ENCODE peak calls at places on chromosomes 16 and 17, in four cellular contexts. J is heart right ventricle, G is left ventricle myocardium inferior, H is esophagus squamous epithelium. X is an unnamed sample.

GRCh38 chr16:65032397-65032796 is 89.5 kb downstream of the CDH11 start:
- DNase-seq in J (no peak), G (no peak), H (no peak), X (no peak)

GRCh38 chr17:50177983-50178834 is 12.4 kb downstream of the SGCA start:
- DNase-seq in J (peak), G (peak), H (no peak), X (no peak)

GRCh38 chr17:64084086-64084939 is 45.6 kb downstream of the ERN1 start:
- DNase-seq in J (no peak), G (no peak), H (no peak), X (no peak)

GRCh38 chr17:17545031-17545820 is 46.3 kb downstream of the PEMT start:
- DNase-seq in J (peak), G (no peak), H (no peak), X (no peak)

GRCh38 chr16:10940501-10941079 is 1.7 kb downstream of the DEXI start:
- DNase-seq in J (no peak), G (no peak), H (no peak), X (no peak)

GRCh38 chr16:27235055-27235937 is 32.0 kb downstream of the KDM8 start:
- DNase-seq in J (peak), G (peak), H (peak), X (no peak)

GRCh38 chr16:85210423-85211169 is 98.3 kb upstream of the CIBAR2 start:
- DNase-seq in J (peak), G (no peak), H (no peak), X (no peak)

GRCh38 chr17:31581022-31581483 is 189.6 kb downstream of the RAB11FIP4 start:
- DNase-seq in J (peak), G (peak), H (no peak), X (no peak)

GRCh38 chr16:17413508-17413907 is 57.3 kb downstream of the XYLT1 start:
- DNase-seq in J (no peak), G (no peak), H (no peak), X (no peak)

GRCh38 chr17:44318077-44318892 is 6.3 kb downstream of the SLC25A39 start:
- DNase-seq in J (no peak), G (no peak), H (no peak), X (no peak)

GRCh38 chr16:10834130-10834529 is 15.5 kb upstream of the TVP23A start:
- DNase-seq in J (no peak), G (no peak), H (no peak), X (no peak)

GRCh38 chr16:27083861-27084261 is 17.1 kb downstream of the C16orf82 start:
- DNase-seq in J (peak), G (peak), H (no peak), X (no peak)

GRCh38 chr16:67842509-67843342 is 606 bp downstream of the THAP11 start:
- DNase-seq in J (peak), G (peak), H (no peak), X (no peak)

GRCh38 chr17:66386789-66387351 is 84.5 kb downstream of the PRKCA start:
- DNase-seq in J (no peak), G (no peak), H (no peak), X (no peak)

GRCh38 chr16:79327836-79328235 is 272.7 kb downstream of the MAF start:
- DNase-seq in J (no peak), G (no peak), H (no peak), X (no peak)

GRCh38 chr16:55913717-55914116 is 38.5 kb upstream of the CES5A start:
- DNase-seq in J (no peak), G (no peak), H (no peak), X (no peak)

GRCh38 chr17:5587431-5588032 is 3.2 kb upstream of the NLRP1 start:
- DNase-seq in J (no peak), G (no peak), H (no peak), X (peak)

GRCh38 chr17:57405486-57406072 is 149.3 kb downstream of the MSI2 start:
- DNase-seq in J (no peak), G (no peak), H (no peak), X (no peak)

GRCh38 chr17:12631076-12631475 is 34.6 kb upstream of the MYOCD start:
- DNase-seq in J (no peak), G (no peak), H (no peak), X (no peak)

GRCh38 chr16:49654425-49654824 is 201.5 kb downstream of the ZNF423 start:
- DNase-seq in J (no peak), G (no peak), H (no peak), X (no peak)

GRCh38 chr17:81898029-81898866 is 3.8 kb upstream of the NPB start:
- DNase-seq in J (no peak), G (no peak), H (no peak), X (no peak)

GRCh38 chr16:17403156-17403809 is 67.5 kb downstream of the XYLT1 start:
- DNase-seq in J (no peak), G (no peak), H (no peak), X (no peak)

GRCh38 chr17:81713556-81714411 is 1.7 kb downstream of the SLC25A10 start:
- DNase-seq in J (peak), G (no peak), H (no peak), X (no peak)

GRCh38 chr17:58391302-58391984 is 25.9 kb downstream of the RNF43 start:
- DNase-seq in J (no peak), G (no peak), H (no peak), X (no peak)

GRCh38 chr17:37816951-37817350 is 72.1 kb upstream of the HNF1B start:
- DNase-seq in J (no peak), G (no peak), H (no peak), X (no peak)
- TF ChIP-seq CTCF in J (no peak), G (no peak), H (no peak), X (peak)

GRCh38 chr17:38564254-38564605 is 41.5 kb downstream of the SRCIN1 start:
- DNase-seq in J (no peak), G (no peak), H (no peak), X (no peak)
- H3K4me3 ChIP-seq in J (no peak), G (no peak), H (no peak), X (no peak)

GRCh38 chr16:11972128-11972527 is 4.4 kb upstream of the SNX29 start:
- DNase-seq in J (no peak), G (no peak), H (no peak), X (no peak)
- TF ChIP-seq CTCF in J (no peak), G (peak), H (no peak), X (peak)

GRCh38 chr17:45841883-45842525 is 2.7 kb upstream of the SPPL2C start:
- DNase-seq in J (no peak), G (no peak), H (no peak), X (no peak)
- H3K4me3 ChIP-seq in J (no peak), G (no peak), H (no peak), X (no peak)

GRCh38 chr16:87172632-87173031 is 144.6 kb downstream of the C16orf95 start:
- DNase-seq in J (no peak), G (no peak), H (no peak), X (no peak)
- TF ChIP-seq CTCF in J (no peak), G (no peak), H (no peak), X (no peak)

DNA sequence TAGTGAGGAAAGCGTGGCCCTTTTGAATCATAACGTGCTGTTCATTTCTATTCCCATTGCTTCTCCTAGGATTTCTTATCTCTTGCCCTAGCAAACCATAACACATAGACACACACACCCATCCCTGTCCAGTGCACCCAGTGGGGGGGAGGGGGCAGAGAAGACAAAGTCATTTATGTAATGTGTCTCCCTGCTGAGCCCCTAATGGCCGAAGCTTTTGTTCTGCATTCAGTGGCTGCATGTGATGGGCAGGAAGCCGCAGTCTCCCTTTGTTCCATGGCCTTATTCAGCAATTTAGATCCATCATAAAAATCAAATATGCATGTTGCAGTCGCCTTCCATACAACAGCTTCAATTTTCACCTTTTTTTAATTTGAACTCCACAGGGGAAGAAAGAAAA is 325.4 kb downstream of the ZFHX3 start:
- DNase-seq in J (no peak), G (no peak), H (no peak), X (no peak)
- H3K4me3 ChIP-seq in J (no peak), G (no peak), H (no peak), X (no peak)

DNA sequence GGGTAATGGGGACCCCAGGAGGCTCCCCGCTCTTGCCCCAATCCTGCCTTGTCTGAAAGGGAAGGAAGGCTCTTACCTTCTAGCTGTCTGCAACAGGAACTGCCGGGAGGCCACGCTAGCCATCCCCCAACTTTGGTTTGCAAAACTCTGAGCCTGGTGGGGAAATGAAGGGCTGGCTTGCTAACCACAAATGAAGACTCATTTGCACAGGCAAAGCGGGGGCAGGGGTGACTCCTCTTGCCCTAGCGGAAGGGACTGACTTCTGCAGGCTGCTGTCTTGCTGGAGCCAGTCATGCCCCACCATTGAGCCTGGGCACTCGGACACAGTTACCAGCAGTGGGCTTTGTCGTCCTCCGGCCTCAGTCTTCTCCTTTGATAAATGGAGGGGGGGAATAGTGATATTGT is 52.6 kb downstream of the PLCG2 start:
- DNase-seq in J (peak), G (peak), H (peak), X (peak)
- TF ChIP-seq CTCF in J (no peak), G (no peak), H (peak), X (peak)

DNA sequence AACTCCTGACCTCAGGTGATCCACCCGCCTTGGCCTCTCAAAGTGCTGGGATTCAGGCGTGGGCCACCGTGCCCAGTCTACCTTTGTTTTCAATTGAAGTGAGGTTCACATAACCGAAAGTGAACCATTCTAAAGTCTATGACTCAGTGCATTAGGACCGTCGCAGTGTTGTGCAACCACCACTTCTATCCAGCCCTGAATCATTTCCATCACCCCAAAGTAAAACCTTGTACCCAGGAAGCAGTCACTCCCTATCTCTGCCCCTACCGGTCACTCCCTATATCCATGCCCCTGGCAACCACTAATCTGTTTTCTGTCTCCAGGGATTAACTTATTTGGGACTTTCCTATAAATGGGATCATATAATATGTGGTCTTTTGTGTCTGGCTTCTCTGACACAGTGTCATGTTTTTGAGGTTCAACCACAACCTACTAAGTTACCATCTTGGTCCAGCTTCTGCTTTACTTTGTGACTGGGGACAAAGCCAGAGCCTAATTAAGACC is 28.3 kb upstream of the CDC42EP4 start:
- DNase-seq in J (no peak), G (no peak), H (no peak), X (no peak)
- H3K4me3 ChIP-seq in J (no peak), G (no peak), H (no peak), X (no peak)

DNA sequence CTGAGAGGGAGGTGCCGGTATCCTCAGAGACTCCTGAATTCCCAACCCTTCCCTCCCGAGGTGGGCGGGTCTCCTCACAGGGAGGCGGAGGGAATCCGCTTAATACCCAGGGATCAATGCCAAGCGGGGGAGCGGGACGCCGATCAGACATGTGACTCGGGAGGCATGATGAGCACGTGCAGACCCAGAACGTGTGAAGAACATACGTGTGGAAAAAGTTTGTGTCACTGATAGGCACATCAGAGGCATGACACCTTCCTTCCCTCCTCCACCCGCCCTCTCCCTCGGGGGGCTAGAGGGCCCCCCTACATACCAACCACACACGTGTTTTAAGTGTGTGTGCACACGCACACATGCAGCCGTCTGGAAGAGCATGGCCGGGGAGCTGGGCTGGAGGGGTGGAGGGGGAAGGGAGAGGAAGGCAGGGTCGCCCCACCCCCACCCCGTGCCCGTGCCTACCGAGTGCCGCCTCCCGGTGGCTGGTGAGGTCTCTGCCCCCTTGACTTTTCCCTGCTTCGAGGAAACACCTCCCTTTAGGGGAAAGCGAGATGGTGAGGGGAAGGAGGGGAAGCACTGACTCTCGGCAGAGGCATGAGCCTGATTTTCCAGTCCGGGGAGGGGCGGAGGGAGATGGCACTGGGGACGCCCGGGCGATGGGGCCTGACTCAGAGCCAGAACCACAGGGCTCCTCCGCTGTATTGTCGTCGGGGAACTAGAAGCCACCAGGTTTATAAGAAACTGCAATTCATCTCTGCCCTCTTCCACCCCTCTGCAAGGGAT is 12.1 kb upstream of the TBX21 start:
- DNase-seq in J (no peak), G (no peak), H (no peak), X (no peak)
- TF ChIP-seq CTCF in J (no peak), G (no peak), H (no peak), X (no peak)